ENCODE peak calls at places on chromosomes 12 and 14, in eight cellular contexts. S is DMS79 treated with DMSO at 0.1 percent for 48 hours; F is EL; D is neural progenitor cell; N is transverse colon; U is GM18507; C is HFFc6; Z is CD8-positive, alpha-beta T cell. Y is an unnamed sample.
A peak's percentile ranks its signal among the peaks of the same experiment; 100 is the strongest.

GRCh38 chr12:80441921-80442320 is 2.1 kb upstream of the PTPRQ start:
- DNase-seq in U (no peak), N (no peak), D (no peak), F (peak; percentile 81), S (no peak), Z (no peak), C (peak; percentile 73), Y (no peak)

GRCh38 chr12:75913502-75914110 is 118.0 kb downstream of the PHLDA1 start:
- DNase-seq in D (no peak), U (no peak), N (no peak), F (no peak), C (no peak), Z (no peak), S (peak; percentile 47), Y (no peak)

GRCh38 chr14:43872752-43873655 is 634.1 kb downstream of the FSCB start:
- DNase-seq in F (no peak), D (peak; percentile 52), C (no peak), Z (no peak), N (no peak), U (no peak), S (no peak), Y (no peak)

GRCh38 chr12:116222358-116222757 is 55.1 kb downstream of the MED13L start:
- DNase-seq in F (peak; percentile 77), Z (no peak), C (peak; percentile 71), S (peak; percentile 80), U (no peak), D (no peak), N (peak; percentile 42), Y (no peak)

GRCh38 chr14:99012703-99013102 is 259.3 kb downstream of the BCL11B start:
- DNase-seq in N (no peak), C (no peak), Z (no peak), S (no peak), U (no peak), F (no peak), D (no peak), Y (no peak)

GRCh38 chr12:123264642-123265041 is 7.0 kb downstream of the CDK2AP1 start:
- DNase-seq in Z (no peak), F (no peak), U (no peak), N (no peak), C (no peak), D (peak; percentile 66), S (no peak), Y (no peak)

GRCh38 chr12:107670999-107671643 is 14.5 kb upstream of the PWP1 start:
- DNase-seq in S (peak; percentile 53), D (peak; percentile 70), Z (no peak), F (peak; percentile 10), N (peak; percentile 27), U (no peak), C (no peak), Y (no peak)

GRCh38 chr12:18250313-18250916 is 10.9 kb upstream of the PIK3C2G start:
- DNase-seq in C (peak; percentile 66), F (peak; percentile 72), N (no peak), D (peak; percentile 88), Z (no peak), S (peak; percentile 83), U (peak; percentile 1), Y (no peak)

GRCh38 chr14:100944052-100944451 is 40.5 kb upstream of the RTL1 start:
- DNase-seq in U (no peak), N (no peak), D (no peak), C (no peak), S (no peak), Z (no peak), F (no peak), Y (no peak)

GRCh38 chr14:80942158-80942738 is 710 bp upstream of the CEP128 start:
- DNase-seq in F (no peak), C (no peak), S (peak; percentile 59), D (no peak), N (no peak), U (no peak), Z (no peak), Y (no peak)

GRCh38 chr12:56299308-56299852 is 750 bp downstream of the CS start:
- DNase-seq in S (no peak), F (no peak), C (peak; percentile 10), Z (no peak), N (peak; percentile 51), U (no peak), D (no peak), Y (no peak)

GRCh38 chr12:46212108-46212982 is 56.5 kb downstream of the SLC38A1 start:
- DNase-seq in D (no peak), N (no peak), S (no peak), U (no peak), F (no peak), C (no peak), Z (no peak), Y (no peak)

GRCh38 chr12:110141389-110141788 is 17.2 kb downstream of the IFT81 start:
- DNase-seq in Z (no peak), U (no peak), N (peak; percentile 29), C (peak; percentile 53), S (no peak), F (peak; percentile 15), D (no peak), Y (no peak)

GRCh38 chr14:67003009-67003753 is 186.1 kb upstream of the GARIN2 start:
- DNase-seq in Z (no peak), C (no peak), U (no peak), N (no peak), F (peak; percentile 23), D (no peak), S (no peak), Y (no peak)

GRCh38 chr14:73762375-73762822 is 48.2 kb upstream of the PNMA1 start:
- DNase-seq in U (no peak), C (no peak), N (peak; percentile 70), F (no peak), D (no peak), S (peak; percentile 24), Z (no peak), Y (no peak)

GRCh38 chr12:32906407-32907165 is 10.0 kb upstream of the PKP2 start:
- DNase-seq in F (no peak), Z (no peak), S (no peak), U (peak; percentile 25), N (peak; percentile 83), D (no peak), C (no peak), Y (no peak)

GRCh38 chr12:5768880-5769199 is 176.2 kb downstream of the ANO2 start:
- DNase-seq in U (no peak), Z (no peak), D (no peak), S (no peak), C (no peak), F (no peak), N (no peak), Y (no peak)

GRCh38 chr12:2302711-2303255 is 250.0 kb downstream of the CACNA1C start:
- DNase-seq in D (no peak), N (no peak), C (no peak), U (no peak), Z (no peak), F (no peak), S (no peak), Y (no peak)

GRCh38 chr12:101713059-101713682 is 15.7 kb downstream of the CHPT1 start:
- DNase-seq in Z (no peak), F (no peak), S (no peak), N (peak; percentile 56), C (no peak), U (no peak), D (peak; percentile 4), Y (no peak)

GRCh38 chr14:25406818-25407217 is 356.9 kb upstream of the STXBP6 start:
- DNase-seq in D (peak; percentile 76), U (no peak), Z (no peak), N (peak; percentile 41), F (peak; percentile 8), S (no peak), C (peak; percentile 12), Y (no peak)

GRCh38 chr12:52794479-52795331 is 1.2 kb downstream of the KRT3 start:
- DNase-seq in S (no peak), Z (no peak), F (peak; percentile 65), C (peak; percentile 68), N (no peak), U (no peak), D (no peak), Y (no peak)

GRCh38 chr12:25313591-25313990 is 62.9 kb upstream of the KRAS start:
- DNase-seq in D (no peak), C (no peak), S (no peak), F (no peak), U (no peak), N (no peak), Z (no peak), Y (no peak)

GRCh38 chr14:72089625-72090024 is 157.4 kb downstream of the RGS6 start:
- DNase-seq in C (no peak), D (no peak), Z (no peak), F (no peak), S (no peak), N (no peak), U (no peak), Y (no peak)

GRCh38 chr14:56244138-56244789 is 126.1 kb downstream of the PELI2 start:
- DNase-seq in C (peak; percentile 80), D (no peak), U (no peak), S (no peak), F (peak; percentile 83), N (no peak), Z (no peak), Y (no peak)

GRCh38 chr14:89813485-89814080 is 140.9 kb downstream of the EFCAB11 start:
- DNase-seq in U (no peak), S (no peak), Z (no peak), D (peak; percentile 39), F (peak; percentile 94), C (peak; percentile 88), N (no peak), Y (no peak)

GRCh38 chr12:25806271-25806670 is 152.2 kb upstream of the RASSF8 start:
- DNase-seq in F (peak; percentile 48), Z (no peak), S (no peak), U (no peak), C (peak; percentile 53), N (no peak), D (no peak), Y (no peak)

GRCh38 chr14:105205718-105206208 is 24.7 kb upstream of the NUDT14 start:
- DNase-seq in S (peak; percentile 34), D (no peak), C (no peak), N (no peak), Z (no peak), U (no peak), F (no peak), Y (no peak)

GRCh38 chr14:20460458-20461229 is 590 bp downstream of the PIP4P1 start:
- DNase-seq in C (no peak), S (peak; percentile 37), D (no peak), F (no peak), U (no peak), N (peak; percentile 81), Z (peak; percentile 49), Y (peak; percentile 61)

GRCh38 chr14:102007916-102008418 is 43.6 kb downstream of the DYNC1H1 start:
- DNase-seq in D (peak; percentile 23), C (no peak), N (no peak), Z (no peak), S (no peak), F (no peak), U (no peak), Y (no peak)

GRCh38 chr12:50110762-50111416 is 1.1 kb upstream of the COX14 start:
- DNase-seq in N (peak; percentile 73), F (peak; percentile 65), S (peak; percentile 64), C (peak; percentile 30), U (no peak), Z (no peak), D (peak; percentile 60), Y (no peak)